ENCODE peak calls at places on chromosome 21, in seven cellular contexts. L, E, O, G, S, T and J are unnamed samples. For H3K4me1 and H3K27me3, the result is how much of the 10 kb centered on the place peaks cover.

GRCh38 chr21:17191346-17191993 is 321.4 kb upstream of the CXADR start:
- DNase-seq in L (no peak), E (no peak), O (no peak), G (no peak), S (no peak), T (no peak), J (no peak)

GRCh38 chr21:35987475-35987874 is 72.9 kb downstream of the SETD4 start:
- DNase-seq in L (no peak), E (peak), O (no peak), G (no peak), S (no peak), T (no peak), J (no peak)

GRCh38 chr21:26445440-26445839 is 127.6 kb downstream of the CYYR1 start:
- DNase-seq in L (no peak), E (no peak), O (no peak), G (peak), S (no peak), T (no peak), J (no peak)

GRCh38 chr21:43609501-43610340 is 49.6 kb downstream of the HSF2BP start:
- DNase-seq in L (no peak), E (peak), O (peak), G (peak), S (no peak), T (no peak), J (no peak)

GRCh38 chr21:37374026-37374425 is 7.5 kb downstream of the DYRK1A start:
- DNase-seq in L (no peak), E (no peak), O (no peak), G (peak), S (no peak), T (no peak), J (no peak)

GRCh38 chr21:16195476-16195875 is 465.7 kb downstream of the USP25 start:
- DNase-seq in L (no peak), E (no peak), O (no peak), G (peak), S (no peak), T (no peak), J (no peak)

GRCh38 chr21:36589352-36589971 is 109.5 kb upstream of the SIM2 start:
- DNase-seq in L (peak), E (peak), O (peak), G (peak), S (no peak), T (no peak), J (peak)

GRCh38 chr21:35086357-35086756 is 37.3 kb upstream of the RUNX1 start:
- DNase-seq in L (no peak), E (no peak), O (no peak), G (peak), S (no peak), T (no peak), J (no peak)

GRCh38 chr21:27001526-27001925 is 34.6 kb upstream of the ADAMTS5 start:
- DNase-seq in L (no peak), E (no peak), O (no peak), G (no peak), S (no peak), T (no peak), J (no peak)

GRCh38 chr21:36044056-36044455 is 16.3 kb downstream of the SETD4 start:
- DNase-seq in L (no peak), E (no peak), O (no peak), G (no peak), S (no peak), T (no peak), J (no peak)

GRCh38 chr21:35796834-35797233 is 263.5 kb downstream of the SETD4 start:
- DNase-seq in L (no peak), E (no peak), O (no peak), G (no peak), S (no peak), T (no peak), J (no peak)

GRCh38 chr21:16279658-16280581 is 550.1 kb downstream of the USP25 start:
- DNase-seq in L (peak), E (no peak), O (no peak), G (peak), S (no peak), T (no peak), J (no peak)

GRCh38 chr21:17455451-17455850 is 57.4 kb upstream of the CXADR start:
- DNase-seq in L (no peak), E (no peak), O (no peak), G (no peak), S (no peak), T (no peak), J (no peak)

GRCh38 chr21:30434033-30434631 is 4.1 kb downstream of the KRTAP13-4 start:
- DNase-seq in L (peak), E (no peak), O (peak), G (peak), S (no peak), T (no peak), J (no peak)

GRCh38 chr21:19981938-19982337 is 1016.3 kb upstream of the NCAM2 start:
- DNase-seq in L (peak), E (no peak), O (no peak), G (no peak), S (no peak), T (no peak), J (no peak)

GRCh38 chr21:29771491-29772066 is 168.2 kb downstream of the GRIK1 start:
- DNase-seq in L (peak), E (no peak), O (no peak), G (no peak), S (no peak), T (no peak), J (no peak)

GRCh38 chr21:36065497-36066036 is 4.3 kb upstream of the CBR1 start:
- DNase-seq in L (no peak), E (no peak), O (no peak), G (peak), S (no peak), T (no peak), J (no peak)

GRCh38 chr21:21159253-21159899 is 161.2 kb downstream of the NCAM2 start:
- DNase-seq in L (no peak), E (no peak), O (no peak), G (peak), S (no peak), T (no peak), J (no peak)

GRCh38 chr21:35616090-35616489 is 444.2 kb downstream of the SETD4 start:
- DNase-seq in L (no peak), E (no peak), O (no peak), G (peak), S (no peak), T (no peak), J (no peak)

GRCh38 chr21:43919871-43920801 is 55.1 kb downstream of the AGPAT3 start:
- DNase-seq in L (no peak), E (no peak), O (peak), G (no peak), S (no peak), T (no peak), J (no peak)

GRCh38 chr21:26965567-26966359 is 1.1 kb downstream of the ADAMTS5 start:
- DNase-seq in L (peak), E (no peak), O (peak), G (peak), S (peak), T (peak), J (no peak)

GRCh38 chr21:34807146-34807880 is 138.5 kb downstream of the CLIC6 start:
- DNase-seq in L (no peak), E (no peak), O (no peak), G (peak), S (no peak), T (no peak), J (peak)

GRCh38 chr21:16633851-16634521 is 878.9 kb upstream of the CXADR start:
- DNase-seq in L (no peak), E (no peak), O (peak), G (no peak), S (no peak), T (no peak), J (no peak)

GRCh38 chr21:27817061-27817460 is 850.2 kb upstream of the ADAMTS5 start:
- DNase-seq in L (no peak), E (no peak), O (no peak), G (no peak), S (no peak), T (no peak), J (no peak)

GRCh38 chr21:18373631-18374030 is 30.0 kb downstream of the TMPRSS15 start:
- DNase-seq in L (no peak), E (no peak), O (no peak), G (peak), S (no peak), T (no peak), J (no peak)

GRCh38 chr21:40516336-40516735 is 330.6 kb downstream of the DSCAM start:
- DNase-seq in L (peak), E (no peak), O (no peak), G (no peak), S (no peak), T (no peak), J (no peak)

GRCh38 chr21:43731891-43732711 is 13.2 kb downstream of the PDXK start:
- DNase-seq in L (no peak), E (no peak), O (no peak), G (peak), S (no peak), T (peak), J (no peak)

GRCh38 chr21:34894401-34894800 is 154.7 kb downstream of the RUNX1 start:
- DNase-seq in L (no peak), E (no peak), O (no peak), G (no peak), S (no peak), T (no peak), J (no peak)

GRCh38 chr21:37566790-37567725 is 200.5 kb downstream of the DYRK1A start:
- DNase-seq in L (no peak), E (no peak), O (no peak), G (no peak), S (no peak), T (no peak), J (no peak)

GRCh38 chr21:35043549-35043948 is 5.6 kb downstream of the RUNX1 start:
- DNase-seq in L (no peak), E (no peak), O (no peak), G (no peak), S (no peak), T (no peak), J (no peak)

GRCh38 chr21:36430841-36431240 is 45.6 kb downstream of the CHAF1B start:
- DNase-seq in L (no peak), E (no peak), O (no peak), G (peak), S (no peak), T (no peak), J (no peak)

GRCh38 chr21:25501996-25502665 is 105.2 kb downstream of the MRPL39 start:
- DNase-seq in L (no peak), E (no peak), O (no peak), G (no peak), S (no peak), T (no peak), J (no peak)

GRCh38 chr21:35106246-35106835 is 57.2 kb upstream of the RUNX1 start:
- DNase-seq in L (no peak), E (no peak), O (no peak), G (no peak), S (peak), T (no peak), J (no peak)

GRCh38 chr21:35026617-35027557 is 22.2 kb downstream of the RUNX1 start:
- DNase-seq in L (peak), E (peak), O (no peak), G (peak), S (peak), T (peak), J (peak)

GRCh38 chr21:29187939-29188338 is 57.5 kb downstream of the MAP3K7CL start:
- DNase-seq in L (no peak), E (no peak), O (no peak), G (peak), S (no peak), T (no peak), J (no peak)

GRCh38 chr21:31480228-31480627 is 136.2 kb upstream of the TIAM1 start:
- DNase-seq in L (no peak), E (no peak), O (no peak), G (no peak), S (no peak), T (no peak), J (no peak)
- H3K4me1 ChIP-seq in L (under half), E (under half), O (under half), G (under half), S (under half), T (under half), J (under half)

DNA sequence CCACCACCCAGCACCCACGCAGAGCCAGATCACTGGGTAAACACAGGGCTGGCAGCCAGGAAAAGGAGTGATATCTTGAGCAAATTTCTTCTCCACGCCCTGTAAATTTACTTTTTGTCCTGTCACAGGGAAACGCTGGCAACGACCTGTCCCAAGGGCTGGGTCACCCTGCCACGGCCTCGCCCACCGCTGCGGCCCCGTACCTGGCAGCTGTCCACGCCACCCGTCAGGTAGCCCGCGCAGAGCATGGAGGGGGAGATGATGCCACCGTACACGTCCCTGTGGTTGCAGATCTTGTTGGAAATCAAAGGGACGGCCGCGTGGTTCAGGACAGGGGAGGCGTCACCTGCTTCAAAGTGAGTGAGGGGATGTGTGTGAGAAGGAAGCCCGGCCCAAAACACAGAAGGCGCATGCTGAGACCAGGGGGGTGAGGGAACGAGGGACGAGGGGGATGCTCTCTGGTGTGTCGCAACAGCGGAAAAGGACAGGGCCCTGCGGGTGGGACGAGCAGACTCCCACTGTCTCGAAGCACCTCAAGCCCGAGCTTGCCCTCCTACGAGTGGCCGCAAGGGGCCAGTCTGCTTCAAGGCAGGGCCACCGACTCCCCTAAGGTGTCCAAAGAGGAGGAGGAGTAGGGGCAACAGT is 10.1 kb upstream of the TFF1 start:
- DNase-seq in L (peak), E (no peak), O (no peak), G (no peak), S (peak), T (no peak), J (no peak)
- H3K27me3 ChIP-seq in L (under half), E (under half), O (under half), G (under half), S (under half), T (under half), J (under half)

GRCh38 chr21:15063081-15063820 is 1.5 kb downstream of the NRIP1 start:
- DNase-seq in L (no peak), E (no peak), O (peak), G (peak), S (no peak), T (no peak), J (no peak)
- H3K4me1 ChIP-seq in L (under half), E (half or more), O (under half), G (under half), S (half or more), T (under half), J (under half)

GRCh38 chr21:10511116-10511515 is 10.3 kb upstream of the TPTE start:
- DNase-seq in L (no peak), E (no peak), O (no peak), G (no peak), S (no peak), T (no peak), J (no peak)
- H3K27me3 ChIP-seq in L (under half), E (under half), O (under half), G (under half), S (under half), T (under half), J (under half)

DNA sequence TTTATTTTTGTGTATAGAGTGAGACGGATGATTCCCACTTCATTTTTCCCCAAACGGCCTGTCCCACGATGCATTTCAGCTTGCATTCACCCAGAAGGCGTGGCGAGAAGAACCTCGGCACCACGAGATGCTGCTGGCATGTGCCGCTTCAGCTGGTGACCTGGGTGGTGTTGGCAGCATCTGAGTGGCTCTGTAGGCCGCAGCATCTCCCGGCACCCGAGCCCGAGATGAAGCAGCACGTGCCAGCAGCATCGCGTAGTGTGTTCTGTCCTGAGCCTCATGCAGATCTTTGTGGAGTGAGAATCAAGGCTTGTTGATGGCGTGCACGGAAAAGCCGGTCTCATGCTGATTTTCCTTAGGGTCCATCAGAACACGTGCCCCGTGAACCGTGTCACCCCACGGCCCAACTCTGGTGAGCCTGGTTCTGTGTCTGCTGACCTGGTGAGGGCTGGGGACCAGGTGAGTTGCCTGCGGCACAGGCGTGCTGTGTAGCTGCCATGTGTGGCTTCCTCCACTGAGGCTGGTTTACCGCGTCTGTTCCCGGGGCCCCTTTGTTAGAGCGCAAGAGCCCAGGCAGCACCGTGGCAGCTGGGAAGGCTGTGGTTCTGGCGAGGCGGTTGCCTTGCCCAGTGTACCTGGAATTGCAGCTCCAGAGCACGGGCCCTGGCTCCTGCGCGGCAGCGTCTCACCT is 16.7 kb downstream of the SLX9 start:
- DNase-seq in L (no peak), E (no peak), O (no peak), G (no peak), S (peak), T (no peak), J (no peak)
- H3K4me1 ChIP-seq in L (under half), E (under half), O (under half), G (under half), S (half or more), T (under half), J (under half)

GRCh38 chr21:33067457-33067856 is 2.5 kb upstream of the OLIG1 start:
- DNase-seq in L (no peak), E (no peak), O (no peak), G (no peak), S (no peak), T (no peak), J (no peak)

GRCh38 chr21:33063365-33063883 is 6.5 kb upstream of the OLIG1 start:
- DNase-seq in L (no peak), E (no peak), O (no peak), G (no peak), S (no peak), T (no peak), J (no peak)

GRCh38 chr21:33063907-33064622 is 5.9 kb upstream of the OLIG1 start:
- DNase-seq in L (peak), E (no peak), O (no peak), G (no peak), S (no peak), T (no peak), J (no peak)

GRCh38 chr21:33067045-33067444 is 2.9 kb upstream of the OLIG1 start:
- DNase-seq in L (no peak), E (no peak), O (no peak), G (no peak), S (no peak), T (no peak), J (no peak)

GRCh38 chr21:33064623-33064996 is 5.3 kb upstream of the OLIG1 start:
- DNase-seq in L (peak), E (no peak), O (no peak), G (no peak), S (no peak), T (no peak), J (no peak)
- H3K27me3 ChIP-seq in L (half or more), E (half or more), O (half or more), G (half or more), S (under half), T (half or more), J (under half)

DNA sequence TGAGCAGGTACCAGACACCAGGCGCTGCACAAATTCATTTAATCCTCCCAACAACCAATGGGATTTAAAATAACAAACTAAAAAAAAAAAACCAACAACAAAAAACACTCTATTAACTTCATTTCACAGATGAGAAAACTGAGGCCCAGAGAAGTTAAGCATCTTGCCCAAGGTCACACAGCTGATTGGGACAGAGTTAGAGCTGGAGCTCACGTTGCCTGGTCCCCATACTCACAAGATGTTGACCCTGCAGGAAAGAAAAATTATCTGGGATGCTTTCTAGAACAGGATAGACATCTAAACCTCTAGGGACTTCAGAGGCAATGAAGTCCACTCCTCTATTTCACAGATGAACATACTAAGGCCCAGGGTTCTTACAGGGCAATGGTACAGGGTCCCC is 175.3 kb downstream of the PSMG1 start:
- DNase-seq in L (no peak), E (no peak), O (no peak), G (no peak), S (no peak), T (no peak), J (no peak)
- H3K4me1 ChIP-seq in L (under half), E (half or more), O (under half), G (under half), S (half or more), T (half or more), J (under half)

DNA sequence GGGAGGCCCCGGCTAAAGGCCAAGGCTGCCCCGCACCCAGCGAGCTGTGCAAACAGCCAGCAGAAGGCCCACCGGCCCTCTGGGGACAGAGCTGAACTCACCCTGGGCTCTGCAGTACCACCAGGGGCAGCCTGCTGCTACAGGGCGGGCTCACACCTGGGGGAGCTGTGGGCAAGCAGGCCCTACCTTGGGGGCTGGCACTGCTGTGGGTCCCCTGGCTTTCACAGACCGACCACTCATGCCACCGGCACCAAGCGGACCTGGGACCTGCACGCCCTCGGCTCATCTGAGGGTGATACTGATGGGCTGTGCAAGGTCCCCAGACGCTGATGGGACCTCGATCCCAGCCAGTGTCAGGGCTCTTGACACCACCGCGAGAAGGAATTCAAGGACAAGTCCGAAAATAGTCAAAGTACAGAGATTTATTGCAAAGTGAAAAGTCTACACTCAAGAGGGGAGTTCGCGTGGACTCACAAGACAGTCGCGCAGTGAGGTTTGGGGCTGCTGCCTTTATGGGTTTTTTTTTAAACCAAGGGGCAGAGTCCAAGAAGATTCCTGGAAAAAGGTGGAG is 61.0 kb upstream of the ADARB1 start:
- DNase-seq in L (no peak), E (peak), O (peak), G (no peak), S (peak), T (peak), J (no peak)
- H3K27me3 ChIP-seq in L (under half), E (half or more), O (under half), G (under half), S (under half), T (under half), J (under half)